ENCODE peak calls at places on chromosomes 1 and 21, in five cellular contexts. One of them, this sample, is unnamed.

GRCh38 chr1:31736675-31737074 is 27.5 kb downstream of the ADGRB2 start:
- DNase-seq in GM12878: no peak
- DNase-seq in WTC11: no peak
- DNase-seq in HepG2: no peak
- DNase-seq in K562: no peak
- DNase-seq in this sample: no peak

GRCh38 chr21:25764065-25764464 is 29.3 kb downstream of the GABPA start:
- DNase-seq in HepG2: no peak
- DNase-seq in GM12878: no peak
- DNase-seq in K562: no peak
- DNase-seq in WTC11: no peak
- DNase-seq in this sample: no peak

GRCh38 chr21:40177979-40178378 is 310.7 kb downstream of the PCP4 start:
- DNase-seq in K562: no peak
- DNase-seq in WTC11: no peak
- DNase-seq in HepG2: no peak
- DNase-seq in GM12878: no peak
- DNase-seq in this sample: no peak

GRCh38 chr1:100130552-100131077 is 2.1 kb downstream of the SASS6 start:
- DNase-seq in K562: no peak
- DNase-seq in HepG2: peak; percentile 76
- DNase-seq in WTC11: no peak
- DNase-seq in GM12878: no peak
- DNase-seq in this sample: no peak

GRCh38 chr1:34688358-34688757 is 66.5 kb upstream of the GJB5 start:
- DNase-seq in HepG2: peak; percentile 22
- DNase-seq in GM12878: no peak
- DNase-seq in WTC11: no peak
- DNase-seq in K562: no peak
- DNase-seq in this sample: no peak

GRCh38 chr1:14778882-14779594 is 180.6 kb downstream of the KAZN start:
- DNase-seq in K562: peak; percentile 79
- DNase-seq in HepG2: peak; percentile 36
- DNase-seq in GM12878: no peak
- DNase-seq in WTC11: peak; percentile 85
- DNase-seq in this sample: peak; percentile 30

GRCh38 chr1:58515794-58516401 is 30.6 kb downstream of the OMA1 start:
- DNase-seq in GM12878: peak; percentile 13
- DNase-seq in WTC11: no peak
- DNase-seq in HepG2: peak; percentile 72
- DNase-seq in K562: peak; percentile 60
- DNase-seq in this sample: peak; percentile 14

GRCh38 chr1:62285440-62285839 is 33.8 kb downstream of the KANK4 start:
- DNase-seq in WTC11: no peak
- DNase-seq in HepG2: no peak
- DNase-seq in GM12878: no peak
- DNase-seq in K562: no peak
- DNase-seq in this sample: no peak

GRCh38 chr1:28144203-28145135 is 32.0 kb downstream of the PTAFR start:
- DNase-seq in HepG2: peak; percentile 20
- DNase-seq in K562: peak; percentile 36
- DNase-seq in GM12878: peak; percentile 97
- DNase-seq in WTC11: no peak
- DNase-seq in this sample: no peak

GRCh38 chr1:221708987-221709386 is 32.9 kb downstream of the DUSP10 start:
- DNase-seq in GM12878: no peak
- DNase-seq in WTC11: no peak
- DNase-seq in K562: no peak
- DNase-seq in HepG2: peak; percentile 85
- DNase-seq in this sample: peak; percentile 41

GRCh38 chr1:225926551-225927113 is 2.6 kb upstream of the PYCR2 start:
- DNase-seq in GM12878: no peak
- DNase-seq in HepG2: no peak
- DNase-seq in K562: no peak
- DNase-seq in WTC11: no peak
- DNase-seq in this sample: no peak

GRCh38 chr1:86468501-86468977 is at the start of gene CLCA1:
- DNase-seq in WTC11: no peak
- DNase-seq in K562: peak; percentile 25
- DNase-seq in HepG2: no peak
- DNase-seq in GM12878: no peak
- DNase-seq in this sample: no peak

GRCh38 chr1:184260382-184260781 is 126.4 kb upstream of the C1orf21 start:
- DNase-seq in HepG2: no peak
- DNase-seq in GM12878: no peak
- DNase-seq in K562: no peak
- DNase-seq in WTC11: no peak
- DNase-seq in this sample: no peak

GRCh38 chr21:28253378-28253777 is 739.3 kb downstream of the LTN1 start:
- DNase-seq in GM12878: no peak
- DNase-seq in K562: no peak
- DNase-seq in HepG2: no peak
- DNase-seq in WTC11: no peak
- DNase-seq in this sample: no peak

GRCh38 chr1:231611851-231612250 is 14.7 kb upstream of the DISC1 start:
- DNase-seq in GM12878: no peak
- DNase-seq in WTC11: no peak
- DNase-seq in K562: no peak
- DNase-seq in HepG2: no peak
- DNase-seq in this sample: no peak

GRCh38 chr1:155208656-155209372 is at the start of gene MTX1:
- DNase-seq in K562: peak; percentile 92
- DNase-seq in HepG2: peak; percentile 78
- DNase-seq in WTC11: peak; percentile 88
- DNase-seq in GM12878: no peak
- DNase-seq in this sample: peak; percentile 84

GRCh38 chr1:227938911-227939790 is 8.6 kb downstream of the WNT9A start:
- DNase-seq in WTC11: no peak
- DNase-seq in GM12878: no peak
- DNase-seq in K562: no peak
- DNase-seq in HepG2: no peak
- DNase-seq in this sample: no peak

GRCh38 chr21:26194326-26194725 is 23.8 kb upstream of the APP start:
- DNase-seq in HepG2: no peak
- DNase-seq in WTC11: no peak
- DNase-seq in GM12878: no peak
- DNase-seq in K562: no peak
- DNase-seq in this sample: no peak

GRCh38 chr1:169509354-169509753 is 23.6 kb upstream of the SLC19A2 start:
- DNase-seq in GM12878: no peak
- DNase-seq in WTC11: no peak
- DNase-seq in K562: no peak
- DNase-seq in HepG2: peak; percentile 64
- DNase-seq in this sample: peak; percentile 17

GRCh38 chr1:27970401-27970800 is 10.6 kb downstream of the XKR8 start:
- DNase-seq in WTC11: no peak
- DNase-seq in GM12878: no peak
- DNase-seq in K562: no peak
- DNase-seq in HepG2: no peak
- DNase-seq in this sample: no peak

DNA sequence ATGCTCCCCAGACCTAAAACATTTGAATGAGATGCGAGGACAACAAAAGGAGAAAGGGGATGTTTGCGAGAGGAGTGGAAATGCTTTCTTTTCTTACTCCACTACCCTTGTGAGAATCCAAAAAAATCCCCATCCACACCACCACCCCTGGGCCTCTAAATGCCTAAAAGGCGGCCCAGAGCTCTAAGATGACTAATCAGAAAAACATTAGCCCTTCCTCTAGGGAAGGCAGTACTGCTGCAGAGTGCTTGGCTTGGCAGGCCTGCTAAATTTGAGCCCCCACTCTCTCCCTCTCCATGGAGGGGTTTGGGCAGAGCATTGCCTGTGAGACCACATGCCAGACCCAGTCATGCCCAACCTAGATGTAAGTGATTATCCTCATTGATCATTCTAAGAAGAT is 347.9 kb downstream of the USH2A start:
- DNase-seq in GM12878: no peak
- DNase-seq in WTC11: no peak
- DNase-seq in K562: no peak
- DNase-seq in HepG2: no peak
- DNase-seq in this sample: no peak
- TF ChIP-seq ESRRA in GM12878: no peak
- TF ChIP-seq ESRRA in WTC11: no peak
- TF ChIP-seq ESRRA in K562: no peak
- TF ChIP-seq ESRRA in HepG2: no peak
- TF ChIP-seq ESRRA in this sample: no peak

GRCh38 chr1:12085643-12086260 is 22.6 kb downstream of the TNFRSF8 start:
- DNase-seq in WTC11: no peak
- DNase-seq in HepG2: no peak
- DNase-seq in GM12878: no peak
- DNase-seq in K562: peak; percentile 52
- DNase-seq in this sample: no peak
- TF ChIP-seq ESRRA in WTC11: no peak
- TF ChIP-seq ESRRA in HepG2: no peak
- TF ChIP-seq ESRRA in GM12878: no peak
- TF ChIP-seq ESRRA in K562: no peak
- TF ChIP-seq ESRRA in this sample: no peak

GRCh38 chr1:215824245-215824644 is 257.1 kb downstream of the KCTD3 start:
- DNase-seq in GM12878: no peak
- DNase-seq in HepG2: no peak
- DNase-seq in K562: no peak
- DNase-seq in WTC11: peak; percentile 18
- DNase-seq in this sample: no peak
- TF ChIP-seq ESRRA in GM12878: no peak
- TF ChIP-seq ESRRA in HepG2: no peak
- TF ChIP-seq ESRRA in K562: no peak
- TF ChIP-seq ESRRA in WTC11: no peak
- TF ChIP-seq ESRRA in this sample: no peak

GRCh38 chr1:108663074-108663473 is 2.2 kb upstream of the HENMT1 start:
- DNase-seq in WTC11: no peak
- DNase-seq in HepG2: no peak
- DNase-seq in GM12878: no peak
- DNase-seq in K562: no peak
- DNase-seq in this sample: no peak
- TF ChIP-seq ESRRA in WTC11: no peak
- TF ChIP-seq ESRRA in HepG2: no peak
- TF ChIP-seq ESRRA in GM12878: no peak
- TF ChIP-seq ESRRA in K562: no peak
- TF ChIP-seq ESRRA in this sample: no peak

GRCh38 chr1:11273595-11274234 is 717 bp downstream of the UBIAD1 start:
- DNase-seq in WTC11: no peak
- DNase-seq in GM12878: no peak
- DNase-seq in HepG2: no peak
- DNase-seq in K562: peak; percentile 40
- DNase-seq in this sample: peak; percentile 17

GRCh38 chr1:11272842-11273594 is at the start of gene UBIAD1:
- DNase-seq in K562: peak; percentile 99
- DNase-seq in GM12878: peak; percentile 19
- DNase-seq in HepG2: peak; percentile 66
- DNase-seq in WTC11: peak; percentile 77
- DNase-seq in this sample: peak; percentile 87

DNA sequence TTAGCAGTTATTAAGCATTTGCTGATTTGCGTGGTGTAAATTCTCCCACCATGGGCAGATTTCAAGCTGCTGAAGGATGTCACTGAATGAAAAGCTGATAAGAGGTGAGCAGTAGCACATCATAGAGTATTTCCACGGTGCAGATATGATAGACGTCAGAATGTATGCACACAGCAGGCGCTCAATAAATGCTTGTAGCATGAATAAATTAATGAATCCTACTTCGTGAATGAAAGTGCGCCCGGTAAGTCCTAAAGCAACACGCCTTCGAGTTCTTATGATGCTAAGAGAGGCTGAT is 505 bp upstream of the UBIAD1 start:
- DNase-seq in WTC11: no peak
- DNase-seq in GM12878: no peak
- DNase-seq in HepG2: no peak
- DNase-seq in K562: no peak
- DNase-seq in this sample: no peak
- TF ChIP-seq ESRRA in WTC11: no peak
- TF ChIP-seq ESRRA in GM12878: no peak
- TF ChIP-seq ESRRA in HepG2: no peak
- TF ChIP-seq ESRRA in K562: no peak
- TF ChIP-seq ESRRA in this sample: no peak

This sample was measured in A549.